ENCODE peak calls at places on chromosome 20, in four cellular contexts. J is K562; F is Peyer's patch; O is CD8-positive, alpha-beta T cell. W is an unnamed sample.
A peak's percentile ranks its signal among the peaks of the same experiment; 100 is the strongest.

GRCh38 chr20:3543901-3544507 is 73.2 kb downstream of the ATRN start:
- DNase-seq in J (no peak), F (no peak), O (no peak), W (no peak)

GRCh38 chr20:595330-596308 is 14.5 kb downstream of the TCF15 start:
- DNase-seq in J (peak; percentile 42), F (no peak), O (no peak), W (no peak)

GRCh38 chr20:61135966-61136365 is 116.1 kb upstream of the CDH4 start:
- DNase-seq in J (no peak), F (no peak), O (no peak), W (no peak)

GRCh38 chr20:19079536-19080299 is 132.7 kb upstream of the SLC24A3 start:
- DNase-seq in J (no peak), F (no peak), O (no peak), W (no peak)

GRCh38 chr20:48722002-48722731 is 105.6 kb downstream of the PREX1 start:
- DNase-seq in J (no peak), F (no peak), O (no peak), W (no peak)

GRCh38 chr20:7996898-7997297 is 22.7 kb downstream of the TMX4 start:
- DNase-seq in J (no peak), F (no peak), O (no peak), W (no peak)

GRCh38 chr20:63826753-63827152 is 4.3 kb downstream of the ZBTB46 start:
- DNase-seq in J (no peak), F (no peak), O (no peak), W (no peak)

GRCh38 chr20:63942250-63943006 is 13.8 kb downstream of the UCKL1 start:
- DNase-seq in J (peak; percentile 77), F (no peak), O (no peak), W (peak; percentile 50)

GRCh38 chr20:32583581-32584045 is 1.5 kb downstream of the NOL4L start:
- DNase-seq in J (no peak), F (no peak), O (no peak), W (no peak)

GRCh38 chr20:59829415-59830106 is 103.9 kb downstream of the SYCP2 start:
- DNase-seq in J (no peak), F (no peak), O (no peak), W (peak; percentile 12)

GRCh38 chr20:64104667-64105451 is 2.5 kb downstream of the NPBWR2 start:
- DNase-seq in J (no peak), F (no peak), O (no peak), W (no peak)

GRCh38 chr20:57290178-57290484 is 23.7 kb upstream of the BMP7 start:
- DNase-seq in J (no peak), F (no peak), O (no peak), W (no peak)

DNA sequence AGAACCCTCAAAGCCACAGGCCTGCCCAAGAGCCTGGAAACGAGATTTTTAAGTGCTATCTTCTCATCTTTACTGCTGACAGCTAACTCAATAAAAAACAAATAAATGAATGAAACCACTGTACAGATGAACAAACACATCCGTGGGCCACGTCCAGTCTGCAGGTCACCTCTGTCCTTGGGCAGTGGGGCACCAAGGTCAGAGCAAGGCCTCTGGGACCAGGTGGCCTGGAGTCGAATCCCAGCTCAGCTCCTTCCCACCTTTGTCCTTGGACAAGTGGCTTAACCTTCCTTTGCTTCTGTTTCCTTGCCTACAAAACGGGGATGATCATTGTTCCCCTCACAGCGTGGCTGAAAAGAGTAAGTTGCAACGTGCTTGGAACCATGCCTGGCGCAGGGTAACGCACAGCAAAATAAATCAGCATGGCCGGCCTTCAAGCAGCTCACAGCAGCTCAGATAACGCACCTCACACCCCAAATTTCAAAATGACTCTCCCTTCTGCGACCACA is 35.8 kb downstream of the RRBP1 start:
- DNase-seq in J (no peak), F (peak; percentile 38), O (no peak), W (no peak)
- H3K27ac ChIP-seq in J (no peak overlapping the region), F (no peak overlapping the region), O (no peak overlapping the region), W (no peak overlapping the region)

DNA sequence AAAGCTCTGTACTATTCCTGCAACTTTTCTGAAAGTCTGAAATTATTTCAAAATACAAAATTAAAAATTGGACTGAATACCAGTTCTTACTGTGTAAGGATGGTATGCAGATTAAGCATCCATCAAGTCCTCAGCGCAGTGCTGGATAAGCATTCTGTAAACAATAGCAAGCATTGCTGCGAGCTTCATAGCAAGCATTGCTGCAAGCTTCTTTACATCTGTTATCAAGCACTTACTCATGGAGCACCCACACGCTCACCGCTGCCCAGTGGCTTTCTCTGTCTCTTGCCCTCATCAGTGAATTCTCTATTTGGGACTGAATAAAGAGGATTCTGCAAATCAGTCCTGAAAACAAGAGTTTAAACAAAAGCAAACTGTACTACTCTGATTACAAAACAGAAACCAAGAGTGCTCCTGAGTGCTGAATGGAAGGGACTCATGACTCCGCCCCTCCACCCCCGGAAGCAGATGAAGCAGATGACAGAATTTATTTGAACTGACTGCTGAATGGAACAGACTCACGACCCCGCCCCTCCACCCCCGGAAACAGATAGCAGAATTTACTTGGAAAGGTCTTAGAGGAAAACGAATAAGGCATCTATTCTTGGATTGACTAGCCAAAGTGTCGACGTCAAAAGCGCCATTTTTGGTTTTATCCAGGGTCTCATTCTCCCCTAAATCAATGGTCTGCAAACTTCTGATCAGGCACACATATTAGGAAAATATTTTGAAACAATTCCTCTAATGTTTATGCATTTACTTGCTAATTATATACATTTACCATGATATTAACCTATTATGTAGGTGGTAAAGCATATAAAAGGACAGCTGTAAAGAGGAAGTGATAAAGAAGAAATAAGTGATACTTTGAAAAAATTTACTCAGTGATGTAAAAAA is 22.1 kb upstream of the EYA2 start:
- DNase-seq in J (peak; percentile 27), F (no peak), O (no peak), W (no peak)
- H3K4me3 ChIP-seq in J (no peak overlapping the region), F (no peak overlapping the region), O (no peak overlapping the region), W (no peak overlapping the region)

DNA sequence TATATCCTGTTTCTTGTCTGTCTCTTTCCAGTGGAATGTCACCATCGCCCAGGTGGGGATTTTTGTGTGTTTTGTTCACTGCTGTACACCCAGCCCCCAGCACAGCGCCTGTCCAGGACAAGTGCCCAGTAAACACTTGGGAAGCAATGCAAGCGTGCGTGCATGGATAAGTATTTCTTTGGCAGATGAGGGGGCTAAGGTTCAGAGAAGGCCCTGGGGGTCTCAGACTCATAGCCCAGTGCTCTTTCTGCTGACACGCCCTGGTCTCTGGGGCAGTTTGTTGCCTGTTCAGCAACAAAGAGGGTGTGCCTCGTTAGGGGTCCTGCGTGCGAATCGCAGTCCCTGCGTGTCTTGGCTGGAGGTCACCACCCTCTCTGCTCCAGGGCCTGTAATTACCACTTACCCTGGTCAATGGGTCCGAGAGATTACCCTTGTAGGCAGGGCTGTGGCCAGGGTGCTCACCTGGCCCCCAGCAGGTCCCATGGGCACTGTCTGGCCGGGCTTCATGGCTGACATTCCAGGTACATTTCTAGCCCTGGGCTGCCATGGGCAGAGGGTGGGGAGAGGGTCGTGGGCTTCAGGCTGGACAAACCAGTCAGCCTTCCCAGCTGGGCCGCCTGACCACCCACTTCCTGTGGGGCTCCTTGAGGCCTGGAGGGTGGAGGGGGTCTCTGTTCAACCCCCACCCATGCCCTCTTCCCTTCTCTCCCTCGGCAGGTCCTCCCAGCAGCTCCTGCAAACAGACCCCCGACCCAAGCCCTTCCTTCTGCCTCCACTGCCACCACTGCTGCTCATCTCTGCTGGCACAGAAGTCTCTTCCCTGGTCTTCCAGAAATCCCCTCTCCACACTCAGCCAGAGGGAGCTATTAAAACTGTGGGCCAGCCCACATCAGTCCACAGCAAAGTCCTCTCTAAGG is 87.1 kb downstream of the CEBPB start:
- DNase-seq in J (no peak), F (no peak), O (no peak), W (no peak)
- H3K27ac ChIP-seq in J (no peak overlapping the region), F (peak overlapping the region; percentile 59), O (no peak overlapping the region), W (no peak overlapping the region)

GRCh38 chr20:34706912-34707784 is 3.0 kb downstream of the TP53INP2 start:
- DNase-seq in J (no peak), F (no peak), O (no peak), W (no peak)

GRCh38 chr20:34709044-34709835 is 5.1 kb downstream of the TP53INP2 start:
- DNase-seq in J (peak; percentile 85), F (peak; percentile 88), O (peak; percentile 66), W (peak; percentile 92)

GRCh38 chr20:34709836-34710567 is 5.9 kb downstream of the TP53INP2 start:
- DNase-seq in J (peak; percentile 49), F (peak; percentile 81), O (no peak), W (peak; percentile 77)

GRCh38 chr20:34710568-34710839 is 6.4 kb downstream of the TP53INP2 start:
- DNase-seq in J (no peak), F (no peak), O (no peak), W (no peak)

GRCh38 chr20:34708621-34709043 is 4.5 kb downstream of the TP53INP2 start:
- DNase-seq in J (peak; percentile 34), F (peak; percentile 76), O (peak; percentile 28), W (peak; percentile 77)
- H3K4me3 ChIP-seq in J (peak overlapping the region; percentile 73), F (peak overlapping the region; percentile 64), O (peak overlapping the region; percentile 98), W (peak overlapping the region; percentile 51)

GRCh38 chr20:36644713-36645109 is 1.3 kb downstream of the SLA2 start:
- DNase-seq in J (no peak), F (no peak), O (no peak), W (no peak)
- H3K27ac ChIP-seq in J (no peak overlapping the region), F (peak overlapping the region; percentile 69), O (peak overlapping the region; percentile 77), W (no peak overlapping the region)

GRCh38 chr20:47318027-47318595 is 38.4 kb downstream of the ZMYND8 start:
- DNase-seq in J (no peak), F (peak; percentile 65), O (no peak), W (peak; percentile 83)
- H3K4me3 ChIP-seq in J (peak overlapping the region; percentile 21), F (peak overlapping the region; percentile 31), O (no peak overlapping the region), W (no peak overlapping the region)

GRCh38 chr20:39258253-39258652 is 296.1 kb downstream of the DHX35 start:
- DNase-seq in J (no peak), F (no peak), O (no peak), W (no peak)
- H3K27ac ChIP-seq in J (no peak overlapping the region), F (no peak overlapping the region), O (no peak overlapping the region), W (no peak overlapping the region)

DNA sequence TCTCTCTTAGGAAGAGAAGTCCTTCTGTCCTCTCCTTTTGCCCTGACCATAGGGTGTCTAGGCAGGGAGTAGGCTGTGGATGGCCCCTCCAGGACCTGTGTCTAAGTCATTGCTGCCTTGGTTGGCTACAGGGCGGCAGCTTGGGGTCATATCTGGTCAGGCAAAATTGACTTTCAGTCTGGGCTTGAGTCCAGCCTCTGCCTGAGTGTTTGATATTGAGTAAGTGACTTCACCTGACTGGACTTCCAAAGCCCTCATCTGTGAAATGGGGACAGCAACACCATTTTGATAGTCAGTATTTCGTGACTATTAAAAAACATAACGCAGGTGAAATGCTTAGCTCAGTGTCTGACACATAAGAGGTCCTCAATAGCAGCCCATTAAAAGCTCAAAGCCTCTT is 4.6 kb downstream of the TGM3 start:
- DNase-seq in J (no peak), F (no peak), O (no peak), W (no peak)
- H3K4me3 ChIP-seq in J (no peak overlapping the region), F (no peak overlapping the region), O (no peak overlapping the region), W (no peak overlapping the region)

GRCh38 chr20:44610313-44610965 is 28.1 kb downstream of the PKIG start:
- DNase-seq in J (no peak), F (no peak), O (peak; percentile 13), W (no peak)
- H3K27ac ChIP-seq in J (peak overlapping the region; percentile 19), F (peak overlapping the region; percentile 64), O (peak overlapping the region; percentile 69), W (peak overlapping the region; percentile 35)

W was measured in colonic mucosa.